ENCODE peak calls at places on chromosomes 13 and 19, in six cellular contexts. One of them, this sample, is unnamed.

GRCh38 chr13:112341976-112342735 is 34.0 kb upstream of the SPACA7 start:
- DNase-seq in testis: no peak
- DNase-seq in cardiac muscle cell: no peak
- DNase-seq in pancreas: no peak
- DNase-seq in mammary epithelial cell: no peak
- DNase-seq in suprapubic skin: no peak
- DNase-seq in this sample: no peak

GRCh38 chr19:5035817-5036732 is 67.2 kb downstream of the KDM4B start:
- DNase-seq in testis: peak; percentile 43
- DNase-seq in cardiac muscle cell: no peak
- DNase-seq in pancreas: no peak
- DNase-seq in mammary epithelial cell: no peak
- DNase-seq in suprapubic skin: no peak
- DNase-seq in this sample: no peak

GRCh38 chr13:37492061-37492460 is 106.5 kb downstream of the POSTN start:
- DNase-seq in testis: no peak
- DNase-seq in cardiac muscle cell: no peak
- DNase-seq in pancreas: no peak
- DNase-seq in mammary epithelial cell: no peak
- DNase-seq in suprapubic skin: no peak
- DNase-seq in this sample: no peak

GRCh38 chr19:30719991-30720329 is 347.8 kb downstream of the ZNF536 start:
- DNase-seq in testis: peak; percentile 19
- DNase-seq in cardiac muscle cell: no peak
- DNase-seq in pancreas: no peak
- DNase-seq in mammary epithelial cell: peak; percentile 29
- DNase-seq in suprapubic skin: peak; percentile 70
- DNase-seq in this sample: no peak

GRCh38 chr19:48608798-48609263 is 2.3 kb downstream of the SPACA4 start:
- DNase-seq in testis: no peak
- DNase-seq in cardiac muscle cell: no peak
- DNase-seq in pancreas: no peak
- DNase-seq in mammary epithelial cell: no peak
- DNase-seq in suprapubic skin: no peak
- DNase-seq in this sample: peak; percentile 84

GRCh38 chr19:42480335-42481095 is 37.8 kb upstream of the CXCL17 start:
- DNase-seq in testis: no peak
- DNase-seq in cardiac muscle cell: no peak
- DNase-seq in pancreas: peak; percentile 6
- DNase-seq in mammary epithelial cell: no peak
- DNase-seq in suprapubic skin: no peak
- DNase-seq in this sample: no peak

GRCh38 chr19:16541526-16542044 is 652 bp downstream of the CHERP start:
- DNase-seq in testis: no peak
- DNase-seq in cardiac muscle cell: peak; percentile 50
- DNase-seq in pancreas: no peak
- DNase-seq in mammary epithelial cell: peak; percentile 25
- DNase-seq in suprapubic skin: no peak
- DNase-seq in this sample: no peak

GRCh38 chr13:35496011-35496410 is 19.5 kb upstream of the MAB21L1 start:
- DNase-seq in testis: no peak
- DNase-seq in cardiac muscle cell: no peak
- DNase-seq in pancreas: no peak
- DNase-seq in mammary epithelial cell: no peak
- DNase-seq in suprapubic skin: no peak
- DNase-seq in this sample: no peak

GRCh38 chr13:42615691-42616090 is 41.7 kb downstream of the TNFSF11 start:
- DNase-seq in testis: no peak
- DNase-seq in cardiac muscle cell: no peak
- DNase-seq in pancreas: no peak
- DNase-seq in mammary epithelial cell: peak; percentile 3
- DNase-seq in suprapubic skin: no peak
- DNase-seq in this sample: no peak

GRCh38 chr13:49996951-49997895 is at the start of gene TRIM13:
- DNase-seq in testis: peak; percentile 94
- DNase-seq in cardiac muscle cell: peak; percentile 91
- DNase-seq in pancreas: peak; percentile 82
- DNase-seq in mammary epithelial cell: peak; percentile 79
- DNase-seq in suprapubic skin: peak; percentile 93
- DNase-seq in this sample: peak; percentile 96

GRCh38 chr13:25249001-25249543 is 38.2 kb downstream of the MTMR6 start:
- DNase-seq in testis: no peak
- DNase-seq in cardiac muscle cell: peak; percentile 34
- DNase-seq in pancreas: no peak
- DNase-seq in mammary epithelial cell: peak; percentile 49
- DNase-seq in suprapubic skin: no peak
- DNase-seq in this sample: no peak

GRCh38 chr13:45798851-45799250 is 52.7 kb downstream of the SIAH3 start:
- DNase-seq in testis: no peak
- DNase-seq in cardiac muscle cell: no peak
- DNase-seq in pancreas: no peak
- DNase-seq in mammary epithelial cell: no peak
- DNase-seq in suprapubic skin: no peak
- DNase-seq in this sample: no peak

GRCh38 chr13:99312493-99312883 is 5.3 kb upstream of the GPR183 start:
- DNase-seq in testis: peak; percentile 53
- DNase-seq in cardiac muscle cell: no peak
- DNase-seq in pancreas: no peak
- DNase-seq in mammary epithelial cell: no peak
- DNase-seq in suprapubic skin: peak; percentile 85
- DNase-seq in this sample: peak; percentile 29

GRCh38 chr19:47324502-47324901 is 7.5 kb upstream of the C5AR2 start:
- DNase-seq in testis: no peak
- DNase-seq in cardiac muscle cell: no peak
- DNase-seq in pancreas: no peak
- DNase-seq in mammary epithelial cell: no peak
- DNase-seq in suprapubic skin: no peak
- DNase-seq in this sample: peak; percentile 48

GRCh38 chr19:47319923-47320871 is 10.5 kb downstream of the C5AR1 start:
- DNase-seq in testis: no peak
- DNase-seq in cardiac muscle cell: no peak
- DNase-seq in pancreas: no peak
- DNase-seq in mammary epithelial cell: no peak
- DNase-seq in suprapubic skin: no peak
- DNase-seq in this sample: no peak

GRCh38 chr19:47323872-47324271 is 8.1 kb upstream of the C5AR2 start:
- DNase-seq in testis: no peak
- DNase-seq in cardiac muscle cell: no peak
- DNase-seq in pancreas: no peak
- DNase-seq in mammary epithelial cell: no peak
- DNase-seq in suprapubic skin: no peak
- DNase-seq in this sample: no peak

GRCh38 chr19:47322048-47322447 is 9.9 kb upstream of the C5AR2 start:
- DNase-seq in testis: no peak
- DNase-seq in cardiac muscle cell: no peak
- DNase-seq in pancreas: no peak
- DNase-seq in mammary epithelial cell: no peak
- DNase-seq in suprapubic skin: no peak
- DNase-seq in this sample: no peak

DNA sequence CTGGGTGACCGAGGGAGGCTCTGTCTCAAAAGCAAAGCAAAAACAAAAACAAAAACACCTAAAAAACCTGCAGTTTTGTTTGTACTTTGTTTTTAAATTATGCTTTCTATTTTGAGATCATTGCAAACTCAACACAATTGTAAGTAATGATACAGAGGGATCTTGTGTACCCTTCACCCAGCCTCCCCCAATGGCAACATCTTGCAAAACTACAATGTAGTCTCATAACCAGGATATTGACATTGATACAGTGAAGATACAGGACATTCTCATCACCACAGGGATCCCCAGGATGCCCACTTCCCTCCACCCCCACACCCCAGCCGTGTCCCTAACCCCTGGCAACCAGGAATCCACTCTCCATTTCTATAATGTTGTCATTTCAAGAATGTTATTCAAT is 10.4 kb upstream of the C5AR2 start:
- DNase-seq in testis: no peak
- DNase-seq in cardiac muscle cell: no peak
- DNase-seq in pancreas: no peak
- DNase-seq in mammary epithelial cell: no peak
- DNase-seq in suprapubic skin: no peak
- DNase-seq in this sample: no peak
- H3K4me1 ChIP-seq in testis: no peaks in the 10 kb centered on the region
- H3K4me1 ChIP-seq in cardiac muscle cell: peaks cover 3% of the 10 kb centered on the region
- H3K4me1 ChIP-seq in pancreas: no peaks in the 10 kb centered on the region
- H3K4me1 ChIP-seq in mammary epithelial cell: no peaks in the 10 kb centered on the region
- H3K4me1 ChIP-seq in suprapubic skin: no peaks in the 10 kb centered on the region
- H3K4me1 ChIP-seq in this sample: no peaks in the 10 kb centered on the region

DNA sequence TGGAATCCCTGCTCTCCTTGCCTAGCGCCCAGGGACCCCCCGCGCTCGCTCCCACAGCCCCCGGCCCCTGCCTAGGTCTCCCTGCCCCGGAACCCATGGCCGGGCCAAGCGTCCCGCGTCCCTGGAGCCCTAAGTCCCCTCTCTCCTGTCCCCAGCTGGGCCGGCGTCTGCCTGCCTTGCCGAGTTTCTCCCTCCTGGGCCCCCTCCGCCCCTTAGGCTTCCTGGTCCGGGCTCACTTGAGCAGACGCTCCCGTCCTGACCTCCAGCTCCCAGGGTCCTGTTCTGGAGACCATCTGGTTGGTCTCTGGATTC is 603 bp downstream of the NCLN start:
- DNase-seq in testis: no peak
- DNase-seq in cardiac muscle cell: peak; percentile 24
- DNase-seq in pancreas: no peak
- DNase-seq in mammary epithelial cell: peak; percentile 15
- DNase-seq in suprapubic skin: no peak
- DNase-seq in this sample: peak; percentile 61
- H3K4me3 ChIP-seq in testis: peak overlapping the region; percentile 89
- H3K4me3 ChIP-seq in cardiac muscle cell: peak overlapping the region; percentile 92
- H3K4me3 ChIP-seq in pancreas: peak overlapping the region; percentile 100
- H3K4me3 ChIP-seq in mammary epithelial cell: peak overlapping the region; percentile 98
- H3K4me3 ChIP-seq in suprapubic skin: peak overlapping the region; percentile 91
- H3K4me3 ChIP-seq in this sample: peak overlapping the region; percentile 97

DNA sequence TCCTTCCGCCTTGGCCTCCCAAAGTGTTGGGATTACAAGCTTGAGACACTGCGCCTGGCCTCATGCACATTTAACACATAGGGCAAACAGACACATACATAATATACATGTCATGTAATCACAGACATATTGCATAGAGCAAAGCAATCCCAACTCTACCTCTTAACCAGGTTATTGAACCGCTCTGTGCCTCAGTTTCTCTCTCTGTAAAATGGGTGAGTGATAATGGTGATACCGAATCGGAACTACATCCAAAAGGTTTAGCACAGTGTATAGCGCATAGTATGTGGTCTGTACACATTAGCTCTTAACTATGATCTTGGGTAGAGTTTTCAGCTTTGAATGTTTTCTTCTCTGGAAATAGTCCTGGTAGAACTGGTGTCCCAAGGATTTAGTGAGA is 4.8 kb downstream of the CAPNS1 start:
- DNase-seq in testis: no peak
- DNase-seq in cardiac muscle cell: no peak
- DNase-seq in pancreas: no peak
- DNase-seq in mammary epithelial cell: no peak
- DNase-seq in suprapubic skin: no peak
- DNase-seq in this sample: no peak
- H3K4me1 ChIP-seq in testis: peaks cover 8% of the 10 kb centered on the region
- H3K4me1 ChIP-seq in cardiac muscle cell: no peaks in the 10 kb centered on the region
- H3K4me1 ChIP-seq in pancreas: no peaks in the 10 kb centered on the region
- H3K4me1 ChIP-seq in mammary epithelial cell: peaks cover 20% of the 10 kb centered on the region
- H3K4me1 ChIP-seq in suprapubic skin: peaks cover 11% of the 10 kb centered on the region
- H3K4me1 ChIP-seq in this sample: no peaks in the 10 kb centered on the region

GRCh38 chr19:55504252-55504603 is 16.0 kb downstream of the SSC5D start:
- DNase-seq in testis: no peak
- DNase-seq in cardiac muscle cell: no peak
- DNase-seq in pancreas: no peak
- DNase-seq in mammary epithelial cell: no peak
- DNase-seq in suprapubic skin: no peak
- DNase-seq in this sample: no peak
- H3K4me3 ChIP-seq in testis: peak overlapping the region; percentile 42
- H3K4me3 ChIP-seq in cardiac muscle cell: peak overlapping the region; percentile 24
- H3K4me3 ChIP-seq in pancreas: peak overlapping the region; percentile 21
- H3K4me3 ChIP-seq in mammary epithelial cell: no peak overlapping the region
- H3K4me3 ChIP-seq in suprapubic skin: peak overlapping the region; percentile 48
- H3K4me3 ChIP-seq in this sample: peak overlapping the region; percentile 50

DNA sequence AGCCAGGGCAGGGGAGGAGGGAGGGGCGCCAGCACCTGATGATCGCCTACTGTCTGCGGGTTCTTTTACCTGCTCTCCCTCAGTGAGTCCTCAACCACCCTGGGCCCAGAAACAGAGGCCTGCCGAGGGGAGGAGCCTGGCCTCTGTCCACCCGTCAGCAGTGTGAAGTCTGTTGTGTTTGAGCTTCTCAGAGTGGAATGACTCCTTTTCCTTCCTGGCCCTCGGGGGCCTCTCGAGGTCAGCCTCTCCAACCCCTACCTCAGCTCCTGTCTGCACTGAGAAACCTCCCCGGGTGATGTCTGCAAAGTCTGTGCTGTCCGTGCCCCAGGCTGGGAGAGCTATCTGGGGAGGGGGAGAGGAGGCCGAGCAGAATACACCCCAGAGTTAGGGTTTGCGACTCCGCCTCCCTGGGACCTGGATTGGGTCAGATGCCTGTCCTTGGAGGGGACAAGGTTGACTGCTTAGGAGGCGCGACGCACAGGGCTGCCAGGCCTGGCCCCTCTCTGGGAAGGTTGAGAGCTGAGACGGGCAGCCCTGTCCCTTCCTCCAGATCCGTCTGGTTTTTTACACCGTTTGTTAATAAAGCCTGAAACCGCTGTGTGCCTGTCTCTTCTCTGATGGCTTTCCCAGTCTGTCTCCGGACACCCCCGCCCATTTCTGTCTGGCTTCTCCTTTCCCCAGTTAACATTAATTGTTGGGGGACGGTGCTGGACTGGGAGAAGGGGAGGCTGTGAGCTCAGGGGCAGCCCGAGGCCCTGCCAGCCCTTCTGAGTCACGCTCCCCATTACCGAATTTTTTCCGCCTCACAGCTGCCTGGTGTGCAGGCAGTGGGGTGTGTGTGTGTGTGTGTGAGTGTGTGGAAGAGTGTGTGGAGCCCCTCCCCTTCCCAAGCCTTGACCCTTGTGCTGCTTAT is 1.0 kb upstream of the SSC5D start:
- DNase-seq in testis: peak; percentile 65
- DNase-seq in cardiac muscle cell: peak; percentile 70
- DNase-seq in pancreas: no peak
- DNase-seq in mammary epithelial cell: peak; percentile 67
- DNase-seq in suprapubic skin: no peak
- DNase-seq in this sample: no peak
- H3K4me1 ChIP-seq in testis: peaks cover 44% of the 10 kb centered on the region
- H3K4me1 ChIP-seq in cardiac muscle cell: peaks cover 23% of the 10 kb centered on the region
- H3K4me1 ChIP-seq in pancreas: peaks cover 8% of the 10 kb centered on the region
- H3K4me1 ChIP-seq in mammary epithelial cell: peaks cover 15% of the 10 kb centered on the region
- H3K4me1 ChIP-seq in suprapubic skin: peaks cover 62% of the 10 kb centered on the region
- H3K4me1 ChIP-seq in this sample: no peaks in the 10 kb centered on the region

GRCh38 chr19:15128162-15128770 is 21.1 kb downstream of the SYDE1 start:
- DNase-seq in testis: no peak
- DNase-seq in cardiac muscle cell: no peak
- DNase-seq in pancreas: no peak
- DNase-seq in mammary epithelial cell: no peak
- DNase-seq in suprapubic skin: no peak
- DNase-seq in this sample: no peak

GRCh38 chr19:15126511-15126910 is 19.3 kb downstream of the SYDE1 start:
- DNase-seq in testis: no peak
- DNase-seq in cardiac muscle cell: no peak
- DNase-seq in pancreas: no peak
- DNase-seq in mammary epithelial cell: no peak
- DNase-seq in suprapubic skin: no peak
- DNase-seq in this sample: no peak

GRCh38 chr19:15124572-15125231 is 17.5 kb downstream of the SYDE1 start:
- DNase-seq in testis: peak; percentile 42
- DNase-seq in cardiac muscle cell: no peak
- DNase-seq in pancreas: no peak
- DNase-seq in mammary epithelial cell: peak; percentile 34
- DNase-seq in suprapubic skin: no peak
- DNase-seq in this sample: peak; percentile 20

GRCh38 chr19:15125232-15126067 is 18.2 kb downstream of the SYDE1 start:
- DNase-seq in testis: peak; percentile 99
- DNase-seq in cardiac muscle cell: peak; percentile 99
- DNase-seq in pancreas: peak; percentile 98
- DNase-seq in mammary epithelial cell: peak; percentile 96
- DNase-seq in suprapubic skin: peak; percentile 99
- DNase-seq in this sample: peak; percentile 99

GRCh38 chr19:15129856-15130580 is 22.8 kb downstream of the SYDE1 start:
- DNase-seq in testis: no peak
- DNase-seq in cardiac muscle cell: no peak
- DNase-seq in pancreas: no peak
- DNase-seq in mammary epithelial cell: peak; percentile 89
- DNase-seq in suprapubic skin: no peak
- DNase-seq in this sample: no peak
- H3K4me3 ChIP-seq in testis: no peak overlapping the region
- H3K4me3 ChIP-seq in cardiac muscle cell: no peak overlapping the region
- H3K4me3 ChIP-seq in pancreas: no peak overlapping the region
- H3K4me3 ChIP-seq in mammary epithelial cell: no peak overlapping the region
- H3K4me3 ChIP-seq in suprapubic skin: no peak overlapping the region
- H3K4me3 ChIP-seq in this sample: no peak overlapping the region

This sample was measured in Peyer's patch.